ENCODE peak calls at places on chromosomes 4 and X, in eight cellular contexts. D is lower leg skin; G is BJ; T is stimulated activated CD4-positive, alpha-beta T cell treated with anti-CD3 and anti-CD28 coated beads, Interleukin-1b, Interleukin-23, amount 100 ng/mL, for 48 hours; Q is CD8-positive, alpha-beta memory T cell; A is NCI-H1436; Z is stimulated activated CD8-positive, alpha-beta memory T cell treated with anti-CD3 and anti-CD28 coated beads, Interleukin-2, amount 100 ng/mL, for 48 hours; N is activated CD4-positive, alpha-beta T cell treated with anti-CD3 and anti-CD28 coated beads, Interleukin-2, amount 10 ng/mL, durations not matched to agents 7 days and 5 days. M is an unnamed sample.

GRCh38 chr4:8252301-8253173 is 17.0 kb upstream of the HTRA3 start:
- DNase-seq in D (no peak), G (no peak), T (no peak), Q (no peak), A (no peak), Z (no peak), N (no peak), M (no peak)

GRCh38 chr4:55169352-55169959 is 44.1 kb upstream of the KDR start:
- DNase-seq in D (no peak), G (no peak), T (no peak), Q (no peak), A (peak), Z (no peak), N (no peak), M (no peak)

GRCh38 chr4:16835597-16836247 is 62.7 kb downstream of the LDB2 start:
- DNase-seq in D (no peak), G (no peak), T (no peak), Q (no peak), A (no peak), Z (no peak), N (no peak), M (no peak)

GRCh38 chr4:123749408-123749807 is 352.8 kb downstream of the SPRY1 start:
- DNase-seq in D (no peak), G (no peak), T (no peak), Q (no peak), A (no peak), Z (no peak), N (no peak), M (no peak)

GRCh38 chr4:71230613-71231012 is 108.2 kb upstream of the SLC4A4 start:
- DNase-seq in D (no peak), G (no peak), T (no peak), Q (no peak), A (no peak), Z (no peak), N (no peak), M (no peak)

GRCh38 chrX:119698835-119699234 is 5.9 kb upstream of the SEPTIN6 start:
- DNase-seq in D (no peak), G (no peak), T (no peak), Q (no peak), A (peak), Z (no peak), N (peak), M (peak)

GRCh38 chrX:31421441-31421840 is 349.6 kb upstream of the FTHL17 start:
- DNase-seq in D (no peak), G (no peak), T (no peak), Q (no peak), A (no peak), Z (no peak), N (no peak), M (no peak)

GRCh38 chrX:85084770-85085393 is 81.2 kb downstream of the APOOL start:
- DNase-seq in D (no peak), G (no peak), T (no peak), Q (no peak), A (no peak), Z (no peak), N (peak), M (no peak)

GRCh38 chr4:174198396-174199179 is 84.9 kb downstream of the FBXO8 start:
- DNase-seq in D (no peak), G (peak), T (no peak), Q (no peak), A (no peak), Z (no peak), N (no peak), M (no peak)

GRCh38 chr4:911221-911751 is 20.8 kb downstream of the GAK start:
- DNase-seq in D (no peak), G (no peak), T (no peak), Q (no peak), A (no peak), Z (no peak), N (no peak), M (no peak)

GRCh38 chrX:136115124-136115908 is 32.0 kb upstream of the FHL1 start:
- DNase-seq in D (no peak), G (no peak), T (no peak), Q (no peak), A (no peak), Z (no peak), N (no peak), M (no peak)

GRCh38 chrX:42752730-42753129 is 25.2 kb downstream of the PPP1R2C start:
- DNase-seq in D (no peak), G (no peak), T (no peak), Q (no peak), A (no peak), Z (no peak), N (no peak), M (no peak)

GRCh38 chr4:2804449-2804972 is 11.6 kb downstream of the SH3BP2 start:
- DNase-seq in D (no peak), G (no peak), T (no peak), Q (no peak), A (no peak), Z (no peak), N (no peak), M (no peak)